ENCODE peak calls at places on chromosomes 2 and 18, in ten cellular contexts. F, R, P, T, Q, M, Y, D, V and C are unnamed samples. For H3K4me1, the result is how much of the 10 kb centered on the place peaks cover.

GRCh38 chr2:9010866-9011265 is 7.4 kb upstream of the MBOAT2 start:
- DNase-seq in Y (peak), F (no peak), Q (no peak), R (peak), T (no peak), M (no peak), P (peak), V (no peak), D (no peak), C (no peak)

GRCh38 chr2:203718087-203718486 is 11.6 kb downstream of the CD28 start:
- DNase-seq in T (peak), P (no peak), Q (no peak), M (no peak), Y (peak), D (no peak), R (no peak), F (peak), V (no peak), C (no peak)

GRCh38 chr2:127437781-127438726 is 19.8 kb downstream of the PROC start:
- DNase-seq in P (no peak), Y (no peak), M (no peak), V (no peak), T (no peak), R (no peak), D (peak), Q (no peak), F (peak), C (no peak)

GRCh38 chr2:70995227-70995729 is 605 bp upstream of the TEX261 start:
- DNase-seq in M (peak), D (no peak), T (peak), Y (peak), R (peak), Q (peak), P (peak), F (peak), V (no peak), C (no peak)

GRCh38 chr2:5530022-5530696 is 162.0 kb upstream of the SOX11 start:
- DNase-seq in Y (no peak), T (no peak), M (no peak), D (no peak), P (no peak), Q (no peak), V (no peak), F (no peak), R (no peak), C (no peak)

GRCh38 chr18:3966985-3967856 is 487.9 kb downstream of the DLGAP1 start:
- DNase-seq in Y (peak), V (no peak), D (no peak), R (peak), Q (no peak), F (no peak), T (no peak), P (peak), M (peak), C (no peak)

GRCh38 chr18:29172151-29173015 is 995.5 kb upstream of the CDH2 start:
- DNase-seq in R (peak), F (no peak), V (no peak), T (no peak), Y (peak), P (no peak), M (no peak), D (no peak), Q (no peak), C (no peak)

GRCh38 chr2:217792611-217793527 is 209.9 kb downstream of the TNS1 start:
- DNase-seq in P (no peak), M (no peak), F (no peak), Q (no peak), Y (peak), T (no peak), D (no peak), R (no peak), V (no peak), C (no peak)

GRCh38 chr2:231260442-231260841 is 62.0 kb downstream of the ARMC9 start:
- DNase-seq in Q (no peak), T (no peak), V (no peak), F (peak), P (peak), Y (peak), M (peak), R (peak), D (no peak), C (no peak)

GRCh38 chr2:15449542-15450236 is 111.4 kb downstream of the NBAS start:
- DNase-seq in V (no peak), P (no peak), F (no peak), D (no peak), R (no peak), M (no peak), Q (no peak), Y (no peak), T (no peak), C (no peak)

GRCh38 chr2:125553768-125554167 is 1102.2 kb upstream of the GYPC start:
- DNase-seq in D (no peak), T (no peak), R (no peak), P (no peak), F (no peak), Q (no peak), Y (no peak), M (no peak), V (no peak), C (no peak)

GRCh38 chr18:63158676-63159291 is 160.8 kb downstream of the BCL2 start:
- DNase-seq in Y (no peak), V (no peak), D (no peak), M (no peak), Q (no peak), T (no peak), F (no peak), R (no peak), P (no peak), C (no peak)

GRCh38 chr2:51018145-51018544 is 13.8 kb downstream of the NRXN1 start:
- DNase-seq in V (no peak), D (no peak), F (no peak), T (no peak), R (no peak), P (no peak), M (no peak), Y (no peak), Q (no peak), C (no peak)

GRCh38 chr18:64966667-64967066 is 784.1 kb upstream of the CDH7 start:
- DNase-seq in M (no peak), F (no peak), D (no peak), P (no peak), V (no peak), Y (no peak), Q (no peak), T (no peak), R (peak), C (no peak)

GRCh38 chr2:100524331-100524730 is 38.5 kb upstream of the PDCL3 start:
- DNase-seq in F (no peak), D (no peak), T (no peak), Y (peak), P (no peak), V (no peak), R (peak), Q (no peak), M (no peak), C (no peak)

GRCh38 chr2:3617198-3617890 is 22.4 kb downstream of the COLEC11 start:
- DNase-seq in R (no peak), P (no peak), F (no peak), Q (peak), M (no peak), T (no peak), V (peak), D (no peak), Y (no peak), C (no peak)

GRCh38 chr18:906416-907170 is 1.9 kb downstream of the ADCYAP1 start:
- DNase-seq in P (no peak), M (no peak), D (no peak), V (no peak), T (no peak), Y (no peak), R (no peak), Q (no peak), F (no peak), C (no peak)

GRCh38 chr2:130769343-130769907 is 14.1 kb downstream of the AMER3 start:
- DNase-seq in P (no peak), Y (no peak), V (no peak), F (no peak), Q (peak), M (no peak), R (no peak), T (no peak), D (no peak), C (peak)

GRCh38 chr2:237626813-237627451 is 455 bp upstream of the LRRFIP1 start:
- DNase-seq in F (peak), P (no peak), D (peak), T (no peak), Y (no peak), Q (peak), M (no peak), V (no peak), R (no peak), C (peak)

GRCh38 chr2:172726172-172726735 is 9.4 kb upstream of the RAPGEF4 start:
- DNase-seq in D (peak), Y (peak), T (no peak), R (no peak), P (peak), Q (no peak), M (no peak), V (no peak), F (no peak), C (no peak)

GRCh38 chr2:20579866-20580265 is 71.0 kb downstream of the HS1BP3 start:
- DNase-seq in V (no peak), D (peak), F (no peak), Q (peak), P (no peak), R (peak), T (no peak), M (peak), Y (no peak), C (peak)

GRCh38 chr2:43082878-43083261 is 143.5 kb downstream of the ZFP36L2 start:
- DNase-seq in R (no peak), M (no peak), F (no peak), D (no peak), T (no peak), P (no peak), Y (no peak), V (no peak), Q (peak), C (peak)

GRCh38 chr2:72415256-72415655 is 267.6 kb upstream of the CYP26B1 start:
- DNase-seq in D (no peak), Y (peak), P (peak), M (no peak), F (no peak), Q (no peak), R (peak), T (no peak), V (no peak), C (no peak)

GRCh38 chr2:183079335-183079775 is 808 bp downstream of the DUSP19 start:
- DNase-seq in P (no peak), T (no peak), D (no peak), F (no peak), V (no peak), R (no peak), Q (no peak), M (no peak), Y (no peak), C (no peak)

GRCh38 chr2:126856403-126856802 is 42.3 kb upstream of the TEX51 start:
- DNase-seq in Y (no peak), F (no peak), P (no peak), T (no peak), D (no peak), Q (no peak), R (no peak), V (no peak), M (no peak), C (no peak)

GRCh38 chr2:238882083-238882755 is 34.3 kb downstream of the TWIST2 start:
- DNase-seq in R (no peak), V (no peak), M (peak), P (no peak), D (no peak), F (no peak), Y (peak), Q (peak), T (no peak), C (no peak)

GRCh38 chr18:57915241-57915640 is 112.1 kb upstream of the ATP8B1 start:
- DNase-seq in V (no peak), T (no peak), Q (no peak), M (no peak), P (peak), Y (peak), D (no peak), F (no peak), R (no peak), C (no peak)

GRCh38 chr2:69589973-69590652 is 53.4 kb downstream of the AAK1 start:
- DNase-seq in Q (no peak), T (no peak), F (no peak), V (no peak), Y (peak), D (no peak), R (no peak), M (no peak), P (peak), C (no peak)

GRCh38 chr2:69585855-69586560 is 57.5 kb downstream of the AAK1 start:
- DNase-seq in T (no peak), M (no peak), F (no peak), D (no peak), Y (no peak), R (no peak), V (no peak), Q (no peak), P (no peak), C (no peak)

GRCh38 chr2:69588403-69588802 is 55.1 kb downstream of the AAK1 start:
- DNase-seq in R (no peak), Q (no peak), F (no peak), P (no peak), Y (no peak), M (no peak), V (no peak), T (no peak), D (no peak), C (no peak)

GRCh38 chr2:69592511-69592910 is 51.0 kb downstream of the AAK1 start:
- DNase-seq in M (no peak), P (no peak), R (no peak), Y (no peak), D (no peak), T (no peak), V (no peak), Q (no peak), F (no peak), C (no peak)

GRCh38 chr2:69588945-69589344 is 54.6 kb downstream of the AAK1 start:
- DNase-seq in V (no peak), D (no peak), R (no peak), T (no peak), Q (no peak), M (no peak), F (no peak), P (no peak), Y (no peak), C (no peak)
- H3K4me1 ChIP-seq in V (under half), D (under half), R (under half), T (half or more), Q (under half), M (under half), F (under half), P (under half), Y (under half), C (half or more)

GRCh38 chr2:134315471-134315870 is 61.6 kb downstream of the MGAT5 start:
- DNase-seq in Y (no peak), M (no peak), T (no peak), F (no peak), Q (no peak), V (no peak), R (no peak), P (no peak), D (no peak), C (no peak)
- H3K4me1 ChIP-seq in Y (under half), M (under half), T (under half), F (under half), Q (under half), V (under half), R (under half), P (under half), D (under half), C (under half)

GRCh38 chr2:36452279-36452678 is 96.7 kb downstream of the CRIM1 start:
- DNase-seq in Q (no peak), V (no peak), M (no peak), R (peak), P (peak), F (no peak), T (no peak), D (no peak), Y (peak), C (no peak)

GRCh38 chr2:36455788-36456187 is 100.2 kb downstream of the CRIM1 start:
- DNase-seq in M (no peak), R (no peak), F (no peak), D (no peak), Q (no peak), V (no peak), T (no peak), P (no peak), Y (peak), C (no peak)

GRCh38 chr2:36455011-36455410 is 99.4 kb downstream of the CRIM1 start:
- DNase-seq in P (no peak), Y (no peak), V (no peak), M (no peak), R (no peak), F (no peak), D (no peak), Q (no peak), T (no peak), C (no peak)

GRCh38 chr2:36451512-36451911 is 95.9 kb downstream of the CRIM1 start:
- DNase-seq in Y (peak), V (no peak), D (no peak), Q (no peak), R (no peak), P (peak), M (no peak), F (no peak), T (no peak), C (no peak)

GRCh38 chr2:36453652-36454051 is 98.1 kb downstream of the CRIM1 start:
- DNase-seq in T (no peak), R (no peak), F (no peak), Y (peak), M (no peak), V (no peak), D (no peak), P (no peak), Q (no peak), C (no peak)
- H3K4me1 ChIP-seq in T (under half), R (under half), F (under half), Y (half or more), M (under half), V (half or more), D (under half), P (half or more), Q (under half), C (under half)

GRCh38 chr2:85244798-85245197 is 83.0 kb downstream of the TGOLN2 start:
- DNase-seq in P (no peak), T (no peak), M (no peak), Q (peak), R (no peak), Y (no peak), F (no peak), D (no peak), V (no peak), C (no peak)

GRCh38 chr2:85239102-85239501 is 88.7 kb downstream of the TGOLN2 start:
- DNase-seq in V (no peak), Q (peak), Y (no peak), R (no peak), T (no peak), F (no peak), D (no peak), P (no peak), M (no peak), C (no peak)

GRCh38 chr2:85243101-85244072 is 84.4 kb downstream of the TGOLN2 start:
- DNase-seq in P (no peak), R (peak), M (peak), F (peak), D (no peak), V (peak), T (no peak), Q (peak), Y (no peak), C (no peak)

GRCh38 chr2:85240055-85240454 is 87.7 kb downstream of the TGOLN2 start:
- DNase-seq in F (no peak), Y (no peak), D (no peak), Q (peak), R (no peak), M (no peak), P (no peak), T (no peak), V (no peak), C (no peak)

GRCh38 chr2:85242321-85242720 is 85.5 kb downstream of the TGOLN2 start:
- DNase-seq in Y (no peak), P (no peak), V (no peak), T (no peak), R (no peak), D (no peak), Q (peak), F (no peak), M (no peak), C (no peak)
- H3K4me1 ChIP-seq in Y (under half), P (under half), V (under half), T (under half), R (under half), D (under half), Q (under half), F (under half), M (under half), C (under half)

GRCh38 chr18:24054130-24054529 is 39.6 kb downstream of the TTC39C start:
- DNase-seq in M (no peak), F (no peak), D (no peak), Y (peak), Q (no peak), V (no peak), P (peak), R (no peak), T (peak), C (no peak)

GRCh38 chr18:24055009-24055804 is 40.7 kb downstream of the TTC39C start:
- DNase-seq in T (no peak), Y (no peak), F (no peak), R (no peak), D (no peak), P (no peak), Q (no peak), V (no peak), M (no peak), C (no peak)

GRCh38 chr18:24052053-24052452 is 37.5 kb downstream of the TTC39C start:
- DNase-seq in F (no peak), V (no peak), M (no peak), T (no peak), D (peak), R (peak), P (no peak), Q (no peak), Y (no peak), C (no peak)

GRCh38 chr18:24051256-24051947 is 36.8 kb downstream of the TTC39C start:
- DNase-seq in D (no peak), M (no peak), P (peak), V (no peak), R (peak), F (no peak), T (no peak), Q (no peak), Y (peak), C (no peak)

DNA sequence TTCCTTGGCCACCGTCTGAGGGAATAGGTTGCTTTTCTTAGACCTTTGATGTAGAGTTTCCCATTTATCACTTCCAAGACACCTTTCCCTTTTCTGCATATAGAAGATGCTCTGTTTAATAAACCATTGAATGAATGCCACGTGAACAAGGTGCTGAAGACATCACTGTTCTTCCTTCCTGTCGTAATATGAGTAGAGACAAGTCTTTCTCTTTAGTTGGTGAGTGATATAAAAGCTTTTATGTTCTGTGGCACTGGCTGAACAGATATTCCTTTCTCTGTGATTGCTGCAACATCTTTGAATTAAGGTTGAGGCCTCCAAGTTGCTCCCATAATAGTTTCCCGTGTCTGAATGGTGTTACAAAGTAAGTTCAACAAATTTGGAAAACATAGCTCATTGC is 38.7 kb downstream of the TTC39C start:
- DNase-seq in T (no peak), Y (no peak), V (no peak), M (no peak), D (no peak), P (no peak), R (no peak), F (no peak), Q (no peak), C (no peak)
- H3K4me1 ChIP-seq in T (half or more), Y (under half), V (under half), M (under half), D (under half), P (under half), R (under half), F (under half), Q (under half), C (under half)

GRCh38 chr2:98554116-98554861 is 54.0 kb downstream of the COA5 start:
- DNase-seq in F (no peak), V (peak), Y (no peak), Q (peak), R (no peak), D (no peak), T (no peak), M (no peak), P (no peak), C (no peak)

GRCh38 chr2:98550165-98550564 is 58.1 kb downstream of the COA5 start:
- DNase-seq in M (no peak), Y (no peak), F (no peak), D (no peak), R (no peak), T (no peak), P (no peak), V (peak), Q (peak), C (no peak)

GRCh38 chr2:98555681-98556080 is 52.6 kb downstream of the COA5 start:
- DNase-seq in M (no peak), P (no peak), R (no peak), Q (peak), D (no peak), F (no peak), V (peak), Y (no peak), T (no peak), C (no peak)

GRCh38 chr2:98551316-98551715 is 57.0 kb downstream of the COA5 start:
- DNase-seq in Q (no peak), D (no peak), V (peak), F (no peak), M (no peak), Y (no peak), T (peak), P (no peak), R (no peak), C (no peak)

GRCh38 chr2:98552499-98553179 is 55.7 kb downstream of the COA5 start:
- DNase-seq in Y (peak), Q (peak), M (no peak), V (peak), D (no peak), F (no peak), T (no peak), P (peak), R (peak), C (no peak)
- H3K4me1 ChIP-seq in Y (under half), Q (under half), M (under half), V (under half), D (under half), F (under half), T (under half), P (under half), R (under half), C (under half)